ENCODE peak calls at places on chromosome 21, in five cellular contexts. P is H1, G is K562, K is HepG2, C is GM12878. V is an unnamed sample.

GRCh38 chr21:40054403-40054802 is 187.2 kb downstream of the PCP4 start:
- DNase-seq in G (no peak), C (no peak), P (no peak), K (no peak), V (no peak)

GRCh38 chr21:17514124-17514481 is 1.3 kb downstream of the CXADR start:
- DNase-seq in K (peak; percentile 27), C (no peak), G (no peak), P (no peak), V (no peak)

GRCh38 chr21:34807146-34807880 is 138.5 kb downstream of the CLIC6 start:
- DNase-seq in G (no peak), C (no peak), K (no peak), P (no peak), V (no peak)

GRCh38 chr21:41477641-41478318 is 30.2 kb downstream of the TMPRSS2 start:
- DNase-seq in K (no peak), C (no peak), P (peak; percentile 73), G (no peak), V (no peak)

GRCh38 chr21:38343691-38344090 is 86.9 kb downstream of the KCNJ15 start:
- DNase-seq in K (no peak), P (no peak), C (no peak), G (no peak), V (no peak)

GRCh38 chr21:31173881-31174555 is 135.7 kb upstream of the KRTAP19-8 start:
- DNase-seq in P (no peak), C (no peak), G (no peak), K (no peak), V (no peak)

GRCh38 chr21:29293495-29293894 is 5.2 kb upstream of the BACH1 start:
- DNase-seq in P (no peak), K (no peak), C (peak; percentile 71), G (no peak), V (no peak)

GRCh38 chr21:31571879-31572278 is 87.6 kb upstream of the SOD1 start:
- DNase-seq in P (no peak), C (no peak), K (no peak), G (no peak), V (no peak)

GRCh38 chr21:33542640-33543504 is at the start of gene SON:
- DNase-seq in G (peak; percentile 98), C (peak; percentile 95), K (peak; percentile 96), P (peak; percentile 91), V (peak; percentile 96)

GRCh38 chr21:34668803-34669148 is at the start of gene CLIC6:
- DNase-seq in P (no peak), C (no peak), G (no peak), K (no peak), V (no peak)

GRCh38 chr21:45225041-45225740 is 62.5 kb downstream of the POFUT2 start:
- DNase-seq in P (no peak), C (no peak), G (no peak), K (no peak), V (no peak)

GRCh38 chr21:45223236-45223992 is 64.3 kb downstream of the POFUT2 start:
- DNase-seq in G (no peak), C (no peak), K (no peak), P (no peak), V (no peak)

GRCh38 chr21:45225741-45226327 is 61.9 kb downstream of the POFUT2 start:
- DNase-seq in K (no peak), C (no peak), G (no peak), P (no peak), V (no peak)

GRCh38 chr21:45222001-45222400 is 65.7 kb downstream of the POFUT2 start:
- DNase-seq in K (no peak), G (no peak), C (no peak), P (no peak), V (no peak)

DNA sequence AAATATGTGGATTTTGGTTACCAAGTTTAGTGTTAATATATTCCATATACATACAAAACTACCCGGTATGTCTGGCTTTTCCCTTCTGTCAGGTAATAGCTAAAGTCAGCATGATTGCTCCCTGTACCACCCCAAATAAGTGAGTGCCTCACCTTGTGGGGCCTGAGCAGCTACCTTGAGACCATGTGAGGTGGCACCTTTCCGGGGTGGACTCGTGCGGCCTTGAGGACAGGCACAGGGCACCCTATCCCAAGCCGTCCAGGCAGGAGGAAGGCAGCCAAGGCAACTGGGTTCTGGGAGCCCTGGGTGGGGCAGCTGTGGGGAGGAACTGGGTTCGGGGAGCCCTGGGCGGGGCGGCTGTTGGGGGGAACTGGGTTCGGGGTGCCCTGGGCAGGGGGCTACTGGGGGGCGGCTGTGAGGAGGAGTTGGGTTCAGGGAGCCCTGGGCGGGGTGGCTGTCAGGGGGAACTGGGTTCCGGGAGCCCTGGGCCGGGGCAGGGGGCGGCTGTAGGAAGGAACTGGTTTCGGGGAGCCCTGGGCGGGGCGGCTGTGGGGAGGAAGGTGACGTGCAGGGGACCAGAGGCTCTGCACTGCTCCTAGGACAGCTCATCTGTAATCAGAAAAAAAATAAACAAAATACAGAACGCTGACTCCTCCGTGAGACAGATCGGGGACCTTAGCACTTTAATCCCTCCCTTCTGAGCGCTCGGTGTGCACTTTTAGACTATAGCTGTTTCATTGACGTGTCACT is 63.3 kb downstream of the POFUT2 start:
- DNase-seq in K (no peak), P (no peak), C (no peak), G (no peak), V (no peak)
- TF ChIP-seq SRF in K (no peak), P (no peak), C (no peak), G (no peak), V (no peak)

GRCh38 chr21:26794597-26795397 is 50.4 kb downstream of the ADAMTS1 start:
- DNase-seq in C (no peak), P (no peak), G (no peak), K (no peak), V (no peak)
- TF ChIP-seq SRF in C (no peak), P (no peak), G (no peak), K (no peak), V (no peak)

GRCh38 chr21:43981871-43982210 is 30.3 kb upstream of the TRAPPC10 start:
- DNase-seq in K (no peak), C (no peak), G (no peak), P (no peak), V (no peak)

GRCh38 chr21:43982489-43983078 is 29.5 kb upstream of the TRAPPC10 start:
- DNase-seq in G (no peak), C (no peak), P (no peak), K (no peak), V (no peak)

GRCh38 chr21:43984905-43985689 is 27.0 kb upstream of the TRAPPC10 start:
- DNase-seq in G (no peak), C (no peak), K (no peak), P (no peak), V (no peak)

GRCh38 chr21:43983860-43984420 is 28.2 kb upstream of the TRAPPC10 start:
- DNase-seq in G (no peak), P (no peak), K (no peak), C (no peak), V (no peak)

GRCh38 chr21:43983390-43983789 is 28.7 kb upstream of the TRAPPC10 start:
- DNase-seq in P (no peak), K (no peak), C (no peak), G (no peak), V (no peak)
- TF ChIP-seq SRF in P (no peak), K (no peak), C (no peak), G (no peak), V (no peak)

GRCh38 chr21:45420623-45421041 is 15.7 kb downstream of the COL18A1 start:
- DNase-seq in K (no peak), P (no peak), G (no peak), C (no peak), V (no peak)
- TF ChIP-seq SRF in K (no peak), P (no peak), G (no peak), C (no peak), V (no peak)

GRCh38 chr21:26850116-26850643 is 5.0 kb upstream of the ADAMTS1 start:
- DNase-seq in C (peak; percentile 0), P (no peak), G (peak; percentile 15), K (peak; percentile 36), V (peak; percentile 2)
- TF ChIP-seq SRF in C (no peak), P (no peak), G (no peak), K (no peak), V (no peak)

DNA sequence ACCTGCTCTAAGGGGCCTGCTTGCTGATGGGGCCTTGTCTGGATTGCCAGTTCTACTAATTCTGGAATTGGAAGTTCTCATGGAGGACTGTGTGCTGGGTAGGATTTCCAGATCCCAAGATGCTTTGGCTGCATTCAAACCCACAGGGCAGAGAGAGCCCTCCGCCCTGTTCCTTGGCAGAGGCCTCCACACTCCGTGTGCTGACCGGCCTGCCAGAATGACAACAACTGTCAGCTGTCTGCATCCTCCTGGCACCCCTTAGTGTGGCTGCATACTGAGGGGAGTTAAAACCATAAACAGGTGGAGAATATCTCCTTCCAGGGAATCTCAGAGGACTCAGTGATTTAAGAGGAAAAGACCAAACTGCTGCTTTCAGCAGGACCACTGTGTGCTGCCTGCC is 60.7 kb downstream of the ADARB1 start:
- DNase-seq in P (no peak), C (no peak), K (no peak), G (no peak), V (no peak)
- TF ChIP-seq SRF in P (no peak), C (no peak), K (no peak), G (no peak), V (no peak)

GRCh38 chr21:42652527-42653491 is 612 bp upstream of the PDE9A start:
- DNase-seq in G (peak; percentile 55), C (no peak), K (peak; percentile 58), P (peak; percentile 75), V (no peak)

GRCh38 chr21:42654179-42654912 is 925 bp downstream of the PDE9A start:
- DNase-seq in K (peak; percentile 30), G (no peak), P (peak; percentile 62), C (no peak), V (no peak)

GRCh38 chr21:42651515-42652401 is 1.7 kb upstream of the PDE9A start:
- DNase-seq in K (no peak), C (no peak), P (no peak), G (no peak), V (no peak)

GRCh38 chr21:42654913-42655796 is 1.7 kb downstream of the PDE9A start:
- DNase-seq in C (no peak), P (peak; percentile 50), G (no peak), K (no peak), V (no peak)

GRCh38 chr21:42653492-42654061 is at the start of gene PDE9A:
- DNase-seq in G (peak; percentile 82), C (no peak), K (no peak), P (peak; percentile 69), V (no peak)
- TF ChIP-seq SRF in G (no peak), C (no peak), K (no peak), P (no peak), V (no peak)

GRCh38 chr21:15065381-15066230 is 806 bp upstream of the NRIP1 start:
- DNase-seq in K (peak; percentile 39), C (no peak), G (peak; percentile 46), P (peak; percentile 65), V (no peak)
- TF ChIP-seq SRF in K (no peak), C (no peak), G (no peak), P (no peak), V (no peak)

DNA sequence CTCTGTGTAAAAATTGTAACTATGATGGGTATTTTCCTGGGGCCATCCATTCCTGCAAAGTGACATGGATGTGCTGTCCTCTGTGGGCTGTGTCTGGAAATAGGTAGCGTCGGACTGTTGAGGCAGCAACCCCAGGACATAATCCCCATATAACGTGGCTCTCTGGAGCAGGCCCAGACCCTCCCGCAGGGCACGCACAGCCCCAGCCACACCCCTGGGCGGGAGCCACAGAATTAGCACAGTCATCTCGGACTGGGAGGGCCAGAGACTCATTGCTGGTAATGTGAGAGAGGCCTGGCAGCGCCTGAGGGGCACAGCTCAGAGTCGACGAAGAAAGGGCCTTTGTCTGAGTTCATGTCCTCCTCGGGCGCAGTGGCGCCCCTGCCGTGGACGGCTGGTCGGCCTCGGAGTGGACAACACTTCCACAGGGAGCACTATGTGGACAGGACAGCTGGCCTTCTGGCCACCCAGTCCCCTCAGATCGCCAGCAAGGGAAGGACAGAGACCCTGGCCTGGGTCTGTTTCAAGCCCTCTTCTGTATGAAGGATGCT is 20.1 kb downstream of the SIM2 start:
- DNase-seq in C (no peak), K (peak; percentile 53), G (no peak), P (no peak), V (peak; percentile 52)
- TF ChIP-seq SRF in C (no peak), K (no peak), G (no peak), P (no peak), V (no peak)

V was measured in HCT116.